ENCODE peak calls at places on chromosomes 16 and 17, in five cellular contexts. X is AG10803; P is iris pigment epithelial cell; J is stimulated activated CD4-positive, alpha-beta T cell treated with anti-CD3 and anti-CD28 coated beads, Interleukin-4, amount 100 ng/mL, for 4 hours; D is NCI-H1105. Y is an unnamed sample.

GRCh38 chr17:73126716-73127473 is 34.4 kb upstream of the SLC39A11 start:
- DNase-seq in X (no peak), J (no peak), P (peak), D (no peak), Y (no peak)

GRCh38 chr16:78097522-78097921 is 1.9 kb upstream of the WWOX start:
- DNase-seq in J (no peak), P (no peak), X (no peak), D (no peak), Y (no peak)

GRCh38 chr17:49985310-49985990 is 9.6 kb downstream of the DLX3 start:
- DNase-seq in P (no peak), X (no peak), D (no peak), J (no peak), Y (peak)

GRCh38 chr17:38563362-38564253 is 42.1 kb downstream of the SRCIN1 start:
- DNase-seq in P (no peak), J (no peak), X (no peak), D (no peak), Y (no peak)

GRCh38 chr17:76260220-76260619 is 4.9 kb upstream of the UBALD2 start:
- DNase-seq in P (no peak), D (no peak), X (no peak), J (no peak), Y (no peak)

GRCh38 chr16:27080870-27081269 is 14.1 kb downstream of the C16orf82 start:
- DNase-seq in J (no peak), P (peak), D (no peak), X (no peak), Y (no peak)

GRCh38 chr17:65027305-65027704 is 29.2 kb downstream of the GNA13 start:
- DNase-seq in X (peak), P (peak), J (peak), D (no peak), Y (no peak)

GRCh38 chr17:17709815-17710321 is 28.6 kb downstream of the RAI1 start:
- DNase-seq in D (no peak), X (no peak), P (no peak), J (no peak), Y (no peak)

GRCh38 chr17:60134396-60135159 is 15.2 kb upstream of the CA4 start:
- DNase-seq in J (no peak), X (peak), P (peak), D (peak), Y (no peak)

GRCh38 chr16:1054660-1055556 is 17.6 kb upstream of the SSTR5 start:
- DNase-seq in D (no peak), P (peak), X (peak), J (peak), Y (peak)

GRCh38 chr17:80751070-80751459 is 206.4 kb downstream of the RPTOR start:
- DNase-seq in J (no peak), P (no peak), D (no peak), X (peak), Y (no peak)

GRCh38 chr17:8857919-8858318 is 9.6 kb downstream of the PIK3R6 start:
- DNase-seq in J (no peak), D (no peak), P (peak), X (peak), Y (no peak)

GRCh38 chr17:36808181-36808661 is 129.1 kb upstream of the LHX1 start:
- DNase-seq in J (no peak), X (peak), D (no peak), P (peak), Y (no peak)

GRCh38 chr17:17144916-17145665 is 61.0 kb downstream of the PLD6 start:
- DNase-seq in D (no peak), X (no peak), P (no peak), J (no peak), Y (no peak)

GRCh38 chr16:31072540-31073072 is 1.4 kb downstream of the ZNF668 start:
- DNase-seq in X (peak), P (peak), D (no peak), J (peak), Y (peak)

GRCh38 chr17:4073983-4074830 is 68.6 kb downstream of the ZZEF1 start:
- DNase-seq in D (no peak), J (no peak), X (no peak), P (no peak), Y (no peak)

GRCh38 chr16:48365601-48366164 is 19.5 kb downstream of the SIAH1 start:
- DNase-seq in X (peak), P (peak), D (peak), J (peak), Y (peak)

GRCh38 chr17:49016775-49017463 is 19.7 kb downstream of the IGF2BP1 start:
- DNase-seq in J (no peak), D (peak), P (peak), X (peak), Y (peak)

GRCh38 chr16:83771306-83771942 is 36.4 kb upstream of the HSBP1 start:
- DNase-seq in P (no peak), X (no peak), D (no peak), J (no peak), Y (no peak)

GRCh38 chr17:41581366-41582060 is 5.2 kb downstream of the KRT14 start:
- DNase-seq in D (no peak), X (no peak), P (no peak), J (no peak), Y (no peak)

GRCh38 chr16:30113031-30113710 is at the start of gene GDPD3:
- DNase-seq in X (no peak), D (no peak), J (no peak), P (no peak), Y (no peak)

GRCh38 chr17:58267347-58268324 is 13.1 kb downstream of the MPO start:
- DNase-seq in D (no peak), X (no peak), J (no peak), P (no peak), Y (no peak)

GRCh38 chr17:78557598-78558039 is 19.6 kb downstream of the DNAH17 start:
- DNase-seq in P (peak), J (no peak), X (peak), D (no peak), Y (no peak)

GRCh38 chr16:64215730-64216129 is 906.1 kb downstream of the CDH11 start:
- DNase-seq in J (no peak), X (no peak), P (no peak), D (no peak), Y (no peak)

GRCh38 chr17:82583720-82584234 is 64.2 kb downstream of the FOXK2 start:
- DNase-seq in P (no peak), X (no peak), D (no peak), J (peak), Y (no peak)